ENCODE peak calls at places on chromosomes 7 and 10, in six cellular contexts. V, E, W, Y, U and O are unnamed samples.

GRCh38 chr10:133422821-133423771 is 1.3 kb downstream of the SPRN start:
- DNase-seq in V (no peak), W (peak; percentile 64), E (no peak), Y (no peak), U (no peak), O (no peak)

GRCh38 chr7:24769863-24770262 is 12.6 kb upstream of the GSDME start:
- DNase-seq in U (no peak), Y (no peak), E (no peak), V (no peak), W (no peak), O (no peak)

GRCh38 chr10:110355922-110356627 is 51.4 kb upstream of the SMNDC1 start:
- DNase-seq in Y (no peak), W (no peak), E (no peak), U (peak; percentile 29), V (no peak), O (no peak)

GRCh38 chr10:16967000-16967865 is 150.0 kb upstream of the RSU1 start:
- DNase-seq in W (no peak), U (peak; percentile 19), V (peak; percentile 94), Y (peak; percentile 27), E (peak; percentile 75), O (peak; percentile 59)

GRCh38 chr10:61774031-61774430 is 111.3 kb downstream of the CABCOCO1 start:
- DNase-seq in Y (no peak), U (no peak), V (no peak), W (no peak), E (no peak), O (no peak)

GRCh38 chr7:143367972-143368371 is 5.5 kb upstream of the FAM131B start:
- DNase-seq in V (no peak), E (peak; percentile 62), Y (peak; percentile 94), W (no peak), U (peak; percentile 88), O (peak; percentile 15)

GRCh38 chr10:79382491-79382941 is 35.2 kb downstream of the PPIF start:
- DNase-seq in W (peak; percentile 75), U (no peak), V (no peak), Y (no peak), E (no peak), O (no peak)

GRCh38 chr10:124367414-124367813 is 51.3 kb downstream of the OAT start:
- DNase-seq in Y (no peak), W (no peak), V (no peak), U (no peak), E (no peak), O (no peak)

GRCh38 chr10:23202736-23203135 is 10.6 kb downstream of the PTF1A start:
- DNase-seq in E (no peak), U (no peak), W (no peak), V (no peak), Y (no peak), O (peak; percentile 6)

GRCh38 chr7:45077579-45077978 is 11.2 kb downstream of the NACAD start:
- DNase-seq in U (no peak), E (no peak), W (peak; percentile 32), V (no peak), Y (no peak), O (no peak)

DNA sequence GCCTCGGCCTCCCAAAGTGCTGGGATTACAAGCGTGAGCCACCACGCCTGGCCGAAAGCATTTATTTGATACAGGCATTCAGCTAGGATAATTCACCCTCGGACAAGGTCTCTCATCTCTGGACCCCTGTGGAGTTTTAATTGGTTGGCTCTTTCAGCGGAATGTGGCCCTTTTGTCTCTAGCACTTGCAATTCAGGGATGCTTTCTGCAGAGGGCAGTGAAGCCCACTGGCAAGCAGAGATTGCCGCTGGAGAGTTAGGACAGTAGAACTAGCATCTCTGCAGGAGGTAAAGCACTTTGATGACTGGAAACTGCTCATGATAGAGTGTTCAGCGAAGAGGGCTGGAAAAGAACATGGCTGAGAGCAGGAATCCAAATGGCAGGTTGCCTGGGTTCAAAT is 62.0 kb downstream of the SUFU start:
- DNase-seq in V (no peak), Y (no peak), E (no peak), W (no peak), U (no peak), O (no peak)
- TF ChIP-seq CTCF in V (no peak), Y (peak; percentile 27), E (no peak), W (no peak), U (no peak), O (no peak)

DNA sequence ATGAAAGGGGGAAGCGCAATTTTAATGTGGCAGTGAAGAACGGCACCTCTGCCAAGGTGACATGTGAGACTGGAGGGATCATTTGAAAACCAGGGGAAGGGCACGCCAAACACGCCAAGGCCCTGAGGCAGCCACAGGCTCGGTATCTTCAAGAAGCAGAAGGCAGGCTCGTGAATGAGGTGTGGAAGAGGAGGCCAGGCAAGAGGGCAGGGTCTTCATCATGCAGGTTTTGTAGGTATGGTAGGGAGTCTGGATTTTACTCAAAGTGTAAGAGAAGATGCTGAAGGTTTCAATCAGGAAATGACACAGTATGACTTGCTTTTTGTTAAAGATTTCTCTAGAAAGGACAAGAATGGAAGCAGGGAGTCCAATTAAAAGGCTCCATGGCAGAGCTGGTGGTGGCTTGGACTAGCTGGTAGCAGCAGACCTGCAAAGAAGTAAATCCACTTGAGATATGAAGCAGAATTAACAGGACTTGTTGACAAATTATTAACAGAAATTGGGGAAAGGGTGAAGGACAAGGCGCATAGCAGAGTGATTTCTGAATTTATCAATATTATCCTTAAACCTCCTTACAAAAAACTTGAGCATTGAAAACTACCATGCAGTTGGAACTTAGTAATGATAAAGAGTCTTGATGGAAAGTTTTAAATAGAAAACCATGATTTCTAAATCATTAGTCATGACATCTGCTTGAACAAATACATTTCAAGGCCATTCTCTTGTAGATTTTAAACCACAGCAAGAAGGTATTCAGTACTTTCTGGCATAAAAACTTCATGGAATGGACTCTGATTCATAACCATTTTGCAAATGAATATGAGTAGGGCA is 70.4 kb downstream of the COA1 start:
- DNase-seq in E (peak; percentile 64), U (no peak), Y (peak; percentile 86), V (peak; percentile 93), W (no peak), O (peak; percentile 80)
- H3K4me3 ChIP-seq in E (no peak overlapping the region), U (no peak overlapping the region), Y (peak overlapping the region; percentile 34), V (no peak overlapping the region), W (no peak overlapping the region), O (no peak overlapping the region)

GRCh38 chr10:63935705-63936104 is 414.5 kb downstream of the REEP3 start:
- DNase-seq in Y (peak; percentile 56), E (no peak), W (no peak), U (no peak), V (no peak), O (peak; percentile 5)
- TF ChIP-seq CTCF in Y (peak; percentile 64), E (no peak), W (no peak), U (no peak), V (no peak), O (peak; percentile 10)

GRCh38 chr10:119893845-119894427 is 1.4 kb downstream of the SEC23IP start:
- DNase-seq in E (no peak), W (no peak), U (no peak), V (no peak), Y (no peak), O (no peak)
- H3K4me3 ChIP-seq in E (peak overlapping the region; percentile 81), W (peak overlapping the region; percentile 84), U (no peak overlapping the region), V (no peak overlapping the region), Y (peak overlapping the region; percentile 93), O (peak overlapping the region; percentile 5)

GRCh38 chr7:15687645-15688025 is 1.2 kb upstream of the MEOX2 start:
- DNase-seq in E (no peak), Y (no peak), W (peak; percentile 68), V (no peak), U (peak; percentile 5), O (peak; percentile 38)
- TF ChIP-seq CTCF in E (no peak), Y (no peak), W (no peak), V (no peak), U (no peak), O (peak; percentile 6)

GRCh38 chr10:128527730-128528129 is 401.5 kb upstream of the MKI67 start:
- DNase-seq in V (no peak), W (no peak), Y (no peak), E (no peak), U (no peak), O (no peak)

GRCh38 chr10:128525444-128525843 is 399.2 kb upstream of the MKI67 start:
- DNase-seq in Y (no peak), U (no peak), W (no peak), E (no peak), V (no peak), O (no peak)

GRCh38 chr10:128525936-128526335 is 399.7 kb upstream of the MKI67 start:
- DNase-seq in Y (no peak), U (no peak), W (no peak), V (no peak), E (no peak), O (no peak)

GRCh38 chr10:128528781-128529180 is 402.6 kb upstream of the MKI67 start:
- DNase-seq in W (no peak), Y (no peak), V (no peak), E (no peak), U (no peak), O (no peak)

DNA sequence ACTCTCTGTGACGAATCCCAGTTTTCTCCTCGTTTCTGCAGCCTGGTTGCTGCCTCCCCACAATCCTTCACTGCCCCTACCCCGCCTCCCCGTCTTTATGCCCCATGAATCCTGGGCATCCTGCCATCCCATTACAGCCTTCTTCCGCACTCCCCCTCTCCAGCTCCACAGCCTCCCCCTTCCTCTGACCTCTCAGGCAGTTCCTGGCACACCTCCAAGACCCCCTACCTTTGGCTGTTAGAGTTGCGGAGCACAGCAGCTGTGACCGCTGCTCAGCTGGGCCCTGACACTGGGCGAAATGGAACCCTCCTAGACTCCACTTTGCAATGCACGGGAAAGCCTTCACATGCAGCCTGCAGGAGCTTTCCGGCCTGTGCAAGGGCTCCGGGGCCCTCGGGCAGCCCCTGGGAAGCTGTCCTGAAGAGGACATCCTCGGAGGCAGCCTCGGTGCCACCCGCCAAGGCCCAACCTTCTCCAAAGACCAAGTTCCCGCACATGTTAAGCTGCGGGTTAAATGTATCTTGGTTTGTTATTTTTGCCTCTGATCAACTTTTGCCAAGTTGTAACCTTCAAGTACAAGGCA is 400.7 kb upstream of the MKI67 start:
- DNase-seq in Y (no peak), E (no peak), V (no peak), W (no peak), U (no peak), O (no peak)
- H3K4me3 ChIP-seq in Y (no peak overlapping the region), E (no peak overlapping the region), V (no peak overlapping the region), W (no peak overlapping the region), U (no peak overlapping the region), O (no peak overlapping the region)

DNA sequence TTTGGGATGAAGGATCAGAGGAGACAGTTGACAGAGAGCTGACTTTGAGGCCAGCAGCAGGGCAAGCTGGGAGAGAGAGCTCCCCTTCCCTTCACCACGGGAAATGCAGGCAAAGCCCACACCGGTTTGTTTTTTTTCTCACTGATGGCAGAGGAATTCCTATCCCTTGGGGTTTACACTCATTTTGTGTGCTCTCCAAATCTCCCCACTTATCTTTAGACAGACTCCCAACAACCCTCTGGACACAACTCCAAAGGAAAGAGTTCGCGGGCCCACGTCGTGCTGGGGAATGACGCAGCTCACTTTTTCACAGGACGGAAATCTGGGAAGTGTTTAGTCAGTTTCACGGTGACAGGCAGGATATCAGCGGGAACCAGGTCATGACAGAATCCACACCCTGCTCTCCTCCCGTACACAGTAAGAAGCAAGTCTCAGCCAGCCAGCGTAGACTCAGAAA is 68.3 kb upstream of the FAM171A1 start:
- DNase-seq in E (peak; percentile 52), U (peak; percentile 16), W (no peak), Y (no peak), V (peak; percentile 11), O (peak; percentile 90)
- TF ChIP-seq CTCF in E (peak; percentile 40), U (no peak), W (peak; percentile 46), Y (no peak), V (peak; percentile 26), O (peak; percentile 57)